ENCODE peak calls at places on chromosome 1, in seven cellular contexts. J, E, S, U, D, V and C are unnamed samples.

GRCh38 chr1:25562101-25562927 is 18.9 kb downstream of the LDLRAP1 start:
- DNase-seq in J (peak; percentile 61), E (no peak), S (peak; percentile 71), U (no peak), D (no peak), V (no peak), C (peak; percentile 61)

GRCh38 chr1:232598133-232598532 is 31.8 kb downstream of the SIPA1L2 start:
- DNase-seq in J (no peak), E (no peak), S (no peak), U (no peak), D (no peak), V (no peak), C (no peak)

GRCh38 chr1:53573522-53573921 is 114.3 kb downstream of the DMRTB1 start:
- DNase-seq in J (no peak), E (peak; percentile 39), S (no peak), U (no peak), D (peak; percentile 81), V (no peak), C (no peak)

GRCh38 chr1:52834798-52835197 is 7.8 kb upstream of the ZYG11A start:
- DNase-seq in J (no peak), E (no peak), S (no peak), U (no peak), D (no peak), V (no peak), C (no peak)

GRCh38 chr1:151377150-151377884 is 4.8 kb upstream of the SELENBP1 start:
- DNase-seq in J (no peak), E (no peak), S (no peak), U (no peak), D (no peak), V (no peak), C (no peak)

GRCh38 chr1:21904725-21905520 is 32.2 kb downstream of the HSPG2 start:
- DNase-seq in J (peak; percentile 93), E (peak; percentile 84), S (no peak), U (peak; percentile 46), D (no peak), V (no peak), C (no peak)

GRCh38 chr1:110476028-110476765 is 25.2 kb downstream of the PROK1 start:
- DNase-seq in J (peak; percentile 27), E (peak; percentile 30), S (no peak), U (no peak), D (no peak), V (no peak), C (no peak)

GRCh38 chr1:27992271-27992670 is 32.5 kb downstream of the XKR8 start:
- DNase-seq in J (no peak), E (no peak), S (peak; percentile 40), U (no peak), D (no peak), V (no peak), C (no peak)

GRCh38 chr1:155934933-155935590 is 849 bp upstream of the KHDC4 start:
- DNase-seq in J (peak; percentile 30), E (no peak), S (no peak), U (no peak), D (peak; percentile 67), V (no peak), C (no peak)

GRCh38 chr1:175597969-175598765 is 145.2 kb downstream of the TNR start:
- DNase-seq in J (peak; percentile 33), E (no peak), S (no peak), U (no peak), D (no peak), V (no peak), C (no peak)

GRCh38 chr1:20847619-20848080 is 60.5 kb upstream of the HP1BP3 start:
- DNase-seq in J (peak; percentile 75), E (no peak), S (no peak), U (no peak), D (no peak), V (no peak), C (no peak)

GRCh38 chr1:54837002-54837853 is 36.1 kb upstream of the TTC22 start:
- DNase-seq in J (no peak), E (no peak), S (no peak), U (no peak), D (no peak), V (no peak), C (no peak)

GRCh38 chr1:22613951-22614350 is 22.5 kb upstream of the C1QA start:
- DNase-seq in J (no peak), E (no peak), S (no peak), U (no peak), D (no peak), V (no peak), C (no peak)